ENCODE peak calls at places on chromosome 4, in six cellular contexts. One of them, this sample, is unnamed.

GRCh38 chr4:27678027-27678426 is 817.4 kb downstream of the STIM2 start:
- DNase-seq in PC-3: no peak
- DNase-seq in pancreas: no peak
- DNase-seq in psoas muscle: no peak
- DNase-seq in breast epithelium: no peak
- DNase-seq in keratinocyte: no peak
- DNase-seq in this sample: no peak

GRCh38 chr4:19807505-19807904 is 444.2 kb upstream of the SLIT2 start:
- DNase-seq in psoas muscle: no peak
- DNase-seq in breast epithelium: no peak
- DNase-seq in pancreas: no peak
- DNase-seq in keratinocyte: no peak
- DNase-seq in PC-3: peak; percentile 4
- DNase-seq in this sample: no peak

GRCh38 chr4:19689511-19689910 is 562.2 kb upstream of the SLIT2 start:
- DNase-seq in breast epithelium: no peak
- DNase-seq in psoas muscle: no peak
- DNase-seq in pancreas: no peak
- DNase-seq in PC-3: peak; percentile 75
- DNase-seq in keratinocyte: no peak
- DNase-seq in this sample: no peak

GRCh38 chr4:785332-786073 is 40.4 kb downstream of the CPLX1 start:
- DNase-seq in keratinocyte: no peak
- DNase-seq in breast epithelium: no peak
- DNase-seq in psoas muscle: no peak
- DNase-seq in pancreas: peak; percentile 59
- DNase-seq in PC-3: no peak
- DNase-seq in this sample: no peak

GRCh38 chr4:85717366-85717765 is 242.4 kb downstream of the ARHGAP24 start:
- DNase-seq in PC-3: no peak
- DNase-seq in psoas muscle: no peak
- DNase-seq in pancreas: no peak
- DNase-seq in keratinocyte: no peak
- DNase-seq in breast epithelium: no peak
- DNase-seq in this sample: no peak

GRCh38 chr4:122309988-122310626 is 68.7 kb upstream of the ADAD1 start:
- DNase-seq in breast epithelium: no peak
- DNase-seq in PC-3: peak; percentile 31
- DNase-seq in psoas muscle: no peak
- DNase-seq in pancreas: no peak
- DNase-seq in keratinocyte: no peak
- DNase-seq in this sample: no peak

GRCh38 chr4:97349468-97350186 is 793.6 kb downstream of the STPG2 start:
- DNase-seq in breast epithelium: no peak
- DNase-seq in keratinocyte: no peak
- DNase-seq in PC-3: no peak
- DNase-seq in psoas muscle: no peak
- DNase-seq in pancreas: no peak
- DNase-seq in this sample: no peak

GRCh38 chr4:155249036-155249566 is 40.7 kb downstream of the NPY2R start:
- DNase-seq in PC-3: peak; percentile 89
- DNase-seq in psoas muscle: no peak
- DNase-seq in pancreas: no peak
- DNase-seq in keratinocyte: no peak
- DNase-seq in breast epithelium: no peak
- DNase-seq in this sample: no peak

GRCh38 chr4:5785806-5786680 is 75.0 kb downstream of the EVC start:
- DNase-seq in pancreas: no peak
- DNase-seq in breast epithelium: no peak
- DNase-seq in keratinocyte: no peak
- DNase-seq in psoas muscle: no peak
- DNase-seq in PC-3: peak; percentile 86
- DNase-seq in this sample: no peak

GRCh38 chr4:147599206-147599605 is 18.0 kb upstream of the TMEM184C start:
- DNase-seq in psoas muscle: no peak
- DNase-seq in keratinocyte: no peak
- DNase-seq in pancreas: no peak
- DNase-seq in breast epithelium: no peak
- DNase-seq in PC-3: no peak
- DNase-seq in this sample: no peak

GRCh38 chr4:127732623-127733199 is 2.5 kb downstream of the SLC25A31 start:
- DNase-seq in PC-3: peak; percentile 77
- DNase-seq in psoas muscle: no peak
- DNase-seq in keratinocyte: no peak
- DNase-seq in breast epithelium: no peak
- DNase-seq in pancreas: no peak
- DNase-seq in this sample: no peak

GRCh38 chr4:7486101-7486500 is 51.4 kb upstream of the PSAPL1 start:
- DNase-seq in PC-3: no peak
- DNase-seq in keratinocyte: no peak
- DNase-seq in pancreas: no peak
- DNase-seq in psoas muscle: no peak
- DNase-seq in breast epithelium: no peak
- DNase-seq in this sample: no peak

GRCh38 chr4:145887241-145887964 is 51.2 kb downstream of the ZNF827 start:
- DNase-seq in pancreas: no peak
- DNase-seq in PC-3: peak; percentile 22
- DNase-seq in psoas muscle: peak; percentile 33
- DNase-seq in keratinocyte: no peak
- DNase-seq in breast epithelium: no peak
- DNase-seq in this sample: no peak

GRCh38 chr4:8557151-8558076 is 22.8 kb upstream of the GPR78 start:
- DNase-seq in keratinocyte: no peak
- DNase-seq in breast epithelium: no peak
- DNase-seq in psoas muscle: no peak
- DNase-seq in pancreas: peak; percentile 41
- DNase-seq in PC-3: no peak
- DNase-seq in this sample: no peak

GRCh38 chr4:170025523-170026252 is 507 bp downstream of the MFAP3L start:
- DNase-seq in PC-3: no peak
- DNase-seq in breast epithelium: no peak
- DNase-seq in psoas muscle: no peak
- DNase-seq in pancreas: no peak
- DNase-seq in keratinocyte: no peak
- DNase-seq in this sample: peak; percentile 25
- H3K4me3 ChIP-seq in PC-3: peak overlapping the region; percentile 59
- H3K4me3 ChIP-seq in breast epithelium: peak overlapping the region; percentile 92
- H3K4me3 ChIP-seq in psoas muscle: peak overlapping the region; percentile 91
- H3K4me3 ChIP-seq in pancreas: peak overlapping the region; percentile 92
- H3K4me3 ChIP-seq in keratinocyte: peak overlapping the region; percentile 73
- H3K4me3 ChIP-seq in this sample: peak overlapping the region; percentile 44

GRCh38 chr4:13919021-13919441 is 291.5 kb upstream of the BOD1L1 start:
- DNase-seq in breast epithelium: no peak
- DNase-seq in PC-3: no peak
- DNase-seq in psoas muscle: no peak
- DNase-seq in keratinocyte: no peak
- DNase-seq in pancreas: no peak
- DNase-seq in this sample: no peak
- H3K27ac ChIP-seq in breast epithelium: peak overlapping the region; percentile 52
- H3K27ac ChIP-seq in PC-3: peak overlapping the region; percentile 93
- H3K27ac ChIP-seq in psoas muscle: no peak overlapping the region
- H3K27ac ChIP-seq in keratinocyte: peak overlapping the region; percentile 99
- H3K27ac ChIP-seq in pancreas: no peak overlapping the region
- H3K27ac ChIP-seq in this sample: no peak overlapping the region

GRCh38 chr4:184649026-184649970 is at the start of the genes CASP3 and PRIMPOL:
- DNase-seq in psoas muscle: peak; percentile 98
- DNase-seq in keratinocyte: peak; percentile 33
- DNase-seq in PC-3: peak; percentile 89
- DNase-seq in pancreas: peak; percentile 99
- DNase-seq in breast epithelium: peak; percentile 94
- DNase-seq in this sample: peak; percentile 95
- H3K4me1 ChIP-seq in psoas muscle: peaks cover 53% of the 10 kb centered on the region
- H3K4me1 ChIP-seq in keratinocyte: peaks cover 14% of the 10 kb centered on the region
- H3K4me1 ChIP-seq in PC-3: peaks cover 21% of the 10 kb centered on the region
- H3K4me1 ChIP-seq in pancreas: peaks cover 35% of the 10 kb centered on the region
- H3K4me1 ChIP-seq in breast epithelium: peaks cover 4% of the 10 kb centered on the region
- H3K4me1 ChIP-seq in this sample: peaks cover 48% of the 10 kb centered on the region

GRCh38 chr4:133147922-133148689 is 988 bp upstream of the PCDH10 start:
- DNase-seq in keratinocyte: no peak
- DNase-seq in psoas muscle: no peak
- DNase-seq in pancreas: peak; percentile 60
- DNase-seq in breast epithelium: no peak
- DNase-seq in PC-3: peak; percentile 27
- DNase-seq in this sample: no peak
- H3K4me3 ChIP-seq in keratinocyte: no peak overlapping the region
- H3K4me3 ChIP-seq in psoas muscle: peak overlapping the region; percentile 62
- H3K4me3 ChIP-seq in pancreas: no peak overlapping the region
- H3K4me3 ChIP-seq in breast epithelium: peak overlapping the region; percentile 42
- H3K4me3 ChIP-seq in PC-3: peak overlapping the region; percentile 72
- H3K4me3 ChIP-seq in this sample: no peak overlapping the region

GRCh38 chr4:30833206-30833605 is 113.0 kb downstream of the PCDH7 start:
- DNase-seq in PC-3: no peak
- DNase-seq in psoas muscle: no peak
- DNase-seq in breast epithelium: no peak
- DNase-seq in keratinocyte: no peak
- DNase-seq in pancreas: no peak
- DNase-seq in this sample: no peak
- H3K27ac ChIP-seq in PC-3: no peak overlapping the region
- H3K27ac ChIP-seq in psoas muscle: no peak overlapping the region
- H3K27ac ChIP-seq in breast epithelium: no peak overlapping the region
- H3K27ac ChIP-seq in keratinocyte: no peak overlapping the region
- H3K27ac ChIP-seq in pancreas: no peak overlapping the region
- H3K27ac ChIP-seq in this sample: no peak overlapping the region

GRCh38 chr4:168930413-168931196 is 79.5 kb downstream of the CBR4 start:
- DNase-seq in keratinocyte: no peak
- DNase-seq in PC-3: no peak
- DNase-seq in breast epithelium: no peak
- DNase-seq in psoas muscle: no peak
- DNase-seq in pancreas: no peak
- DNase-seq in this sample: no peak
- H3K4me1 ChIP-seq in keratinocyte: no peaks in the 10 kb centered on the region
- H3K4me1 ChIP-seq in PC-3: no peaks in the 10 kb centered on the region
- H3K4me1 ChIP-seq in breast epithelium: no peaks in the 10 kb centered on the region
- H3K4me1 ChIP-seq in psoas muscle: no peaks in the 10 kb centered on the region
- H3K4me1 ChIP-seq in pancreas: no peaks in the 10 kb centered on the region
- H3K4me1 ChIP-seq in this sample: no peaks in the 10 kb centered on the region

GRCh38 chr4:81314196-81314896 is 99.3 kb upstream of the PRKG2 start:
- DNase-seq in psoas muscle: no peak
- DNase-seq in keratinocyte: no peak
- DNase-seq in PC-3: peak; percentile 55
- DNase-seq in breast epithelium: no peak
- DNase-seq in pancreas: no peak
- DNase-seq in this sample: no peak
- H3K4me3 ChIP-seq in psoas muscle: no peak overlapping the region
- H3K4me3 ChIP-seq in keratinocyte: no peak overlapping the region
- H3K4me3 ChIP-seq in PC-3: no peak overlapping the region
- H3K4me3 ChIP-seq in breast epithelium: no peak overlapping the region
- H3K4me3 ChIP-seq in pancreas: no peak overlapping the region
- H3K4me3 ChIP-seq in this sample: no peak overlapping the region

This sample was measured in CD8-positive, alpha-beta memory T cell.